ENCODE peak calls at places on chromosome 11, in seven cellular contexts. G is hepatocyte; H is AG20443; D is A172; X is stimulated activated CD4-positive, alpha-beta T cell treated with anti-CD3 and anti-CD28 coated beads, Interleukin-2, amount 100 ng/mL, for 48 hours; Z is HFF-Myc; F is activated naive CD4-positive, alpha-beta T cell treated with anti-CD3 and anti-CD28 coated beads, Interleukin-2, amount 10 ng/mL, durations not matched to agents 7 days and 5 days. M is an unnamed sample.
A peak's percentile ranks its signal among the peaks of the same experiment; 100 is the strongest.

GRCh38 chr11:62705401-62705800 is 1.8 kb downstream of the BSCL2 start:
- DNase-seq in Z (no peak), X (no peak), F (no peak), H (no peak), D (peak; percentile 47), G (no peak), M (no peak)

GRCh38 chr11:132347156-132348090 is 977.0 kb downstream of the NTM start:
- DNase-seq in F (no peak), H (no peak), G (no peak), X (no peak), Z (no peak), D (no peak), M (no peak)

GRCh38 chr11:80515097-80515496 is 1074.3 kb upstream of the TENM4 start:
- DNase-seq in X (no peak), F (no peak), Z (no peak), H (no peak), G (no peak), D (no peak), M (no peak)

GRCh38 chr11:9669954-9670353 is 6.1 kb downstream of the SWAP70 start:
- DNase-seq in D (no peak), G (no peak), H (no peak), X (no peak), F (no peak), Z (no peak), M (no peak)

GRCh38 chr11:75518771-75519653 is 6.7 kb downstream of the GDPD5 start:
- DNase-seq in X (no peak), G (no peak), Z (no peak), H (no peak), D (no peak), F (no peak), M (no peak)

GRCh38 chr11:67256477-67256876 is 9.8 kb upstream of the GRK2 start:
- DNase-seq in F (no peak), H (no peak), X (no peak), Z (no peak), G (no peak), D (no peak), M (no peak)

GRCh38 chr11:117381481-117381880 is 53.8 kb downstream of the CEP164 start:
- DNase-seq in G (no peak), D (no peak), F (no peak), X (no peak), H (no peak), Z (no peak), M (no peak)

GRCh38 chr11:119342362-119343130 is 1.9 kb upstream of the C1QTNF5 start:
- DNase-seq in Z (no peak), X (no peak), G (no peak), D (no peak), F (no peak), H (no peak), M (no peak)

GRCh38 chr11:291281-292210 is 2.6 kb downstream of the PGGHG start:
- DNase-seq in H (no peak), F (peak; percentile 20), X (no peak), D (no peak), G (no peak), Z (no peak), M (no peak)

GRCh38 chr11:28585007-28585406 is 476.8 kb downstream of the METTL15 start:
- DNase-seq in X (no peak), D (no peak), F (no peak), H (peak; percentile 37), G (no peak), Z (peak; percentile 6), M (peak; percentile 28)

GRCh38 chr11:89495951-89496350 is 4.8 kb upstream of the NOX4 start:
- DNase-seq in X (no peak), H (peak; percentile 73), G (peak; percentile 18), D (peak; percentile 52), F (no peak), Z (peak; percentile 43), M (peak; percentile 21)

GRCh38 chr11:117936973-117937372 is 7.8 kb upstream of the TMPRSS13 start:
- DNase-seq in X (no peak), G (no peak), H (no peak), D (no peak), F (no peak), Z (no peak), M (no peak)